ENCODE peak calls at places on chromosomes 2 and 18, in nine cellular contexts. C is left ventricle myocardium inferior; Y is naive thymus-derived CD4-positive, alpha-beta T cell; M is IMR-90; Z is CD4-positive, alpha-beta memory T cell; N is neural progenitor cell; Q is CD8-positive, alpha-beta T cell; G is CD4-positive, CD25-positive, alpha-beta regulatory T cell; V is heart right ventricle. U is an unnamed sample.
A peak's percentile ranks its signal among the peaks of the same experiment; 100 is the strongest.

GRCh38 chr2:128489580-128490273 is 171.1 kb upstream of the HS6ST1 start:
- DNase-seq in Q (no peak), M (no peak), N (no peak), C (no peak), V (no peak), G (no peak), Y (no peak), Z (no peak), U (no peak)

GRCh38 chr18:13267517-13267916 is 49.0 kb downstream of the LDLRAD4 start:
- DNase-seq in Y (no peak), V (no peak), Q (peak; percentile 47), G (no peak), Z (no peak), N (no peak), M (no peak), C (no peak), U (no peak)

GRCh38 chr2:58871469-58872142 is 630.5 kb upstream of the FANCL start:
- DNase-seq in C (no peak), G (no peak), Q (no peak), V (no peak), Z (no peak), Y (no peak), N (peak; percentile 27), M (no peak), U (no peak)

GRCh38 chr18:45667056-45667455 is 51.8 kb downstream of the SLC14A2 start:
- DNase-seq in M (no peak), Q (no peak), Z (no peak), G (no peak), N (no peak), C (no peak), Y (no peak), V (no peak), U (no peak)

GRCh38 chr2:151765760-151766159 is 31.5 kb upstream of the NEB start:
- DNase-seq in G (no peak), Y (no peak), N (peak; percentile 7), Z (no peak), M (no peak), C (no peak), V (no peak), Q (no peak), U (no peak)

GRCh38 chr2:217206326-217206725 is 346.5 kb upstream of the TNP1 start:
- DNase-seq in V (no peak), C (no peak), Z (no peak), G (no peak), Q (no peak), N (no peak), M (no peak), Y (no peak), U (no peak)

GRCh38 chr2:218822622-218823021 is 9.0 kb downstream of the PRKAG3 start:
- DNase-seq in Y (no peak), Z (no peak), V (no peak), M (no peak), Q (no peak), G (no peak), N (no peak), C (no peak), U (no peak)

GRCh38 chr2:101820519-101820918 is 123.0 kb downstream of the MAP4K4 start:
- DNase-seq in V (no peak), G (no peak), Y (no peak), N (no peak), C (no peak), Q (no peak), Z (no peak), M (peak; percentile 90), U (no peak)

GRCh38 chr18:63098014-63098981 is 221.3 kb downstream of the BCL2 start:
- DNase-seq in Y (peak; percentile 41), M (no peak), G (no peak), Q (peak; percentile 63), Z (peak; percentile 30), V (no peak), N (no peak), C (no peak), U (no peak)

DNA sequence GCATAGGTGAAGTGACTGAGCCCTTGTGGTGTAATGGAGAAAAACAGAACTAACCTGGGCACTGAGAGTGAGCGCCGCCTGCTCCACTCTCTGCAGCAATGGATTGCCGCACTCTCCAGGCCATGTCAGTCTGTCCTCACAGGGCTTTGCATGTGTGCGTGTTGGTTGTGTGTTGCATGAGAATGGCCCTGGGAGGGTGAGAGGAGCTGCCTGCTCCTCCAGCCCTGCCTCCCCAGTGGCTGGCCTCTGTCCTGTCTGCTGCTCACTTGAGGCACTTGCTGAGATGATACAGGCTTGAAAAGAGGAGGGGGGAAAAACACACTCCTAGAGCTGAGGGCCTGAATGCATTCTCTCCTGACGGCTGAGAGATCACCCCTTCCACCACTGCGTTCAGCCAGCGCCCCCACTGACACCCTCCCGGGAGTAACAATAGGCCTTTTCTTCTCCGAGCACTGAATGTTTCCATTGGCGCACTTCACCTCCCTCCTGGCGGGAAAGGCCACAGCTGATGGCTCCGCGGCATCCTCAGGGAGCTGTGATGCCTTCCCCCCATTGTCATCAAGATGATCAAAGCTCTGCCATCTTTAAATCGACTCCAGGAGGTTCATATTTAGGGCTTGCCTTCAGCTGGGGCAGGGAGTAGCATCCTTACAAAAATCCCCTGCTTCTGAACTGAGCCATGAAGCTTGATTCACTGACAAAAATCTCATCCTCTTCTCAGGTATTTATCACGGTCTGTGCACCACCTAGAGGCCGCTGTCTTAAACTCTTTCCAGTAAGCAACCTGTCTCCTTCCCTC is 49.9 kb upstream of the DAPL1 start:
- DNase-seq in M (peak; percentile 74), Y (peak; percentile 10), G (peak; percentile 30), V (no peak), Q (peak; percentile 53), C (peak; percentile 24), Z (peak; percentile 32), N (peak; percentile 83), U (no peak)
- H3K27ac ChIP-seq in M (no peak overlapping the region), Y (no peak overlapping the region), G (no peak overlapping the region), V (no peak overlapping the region), Q (no peak overlapping the region), C (peak overlapping the region; percentile 42), Z (no peak overlapping the region), N (no peak overlapping the region), U (no peak overlapping the region)

GRCh38 chr2:223044092-223044836 is 7.7 kb upstream of the KCNE4 start:
- DNase-seq in V (no peak), Z (no peak), Q (no peak), C (no peak), Y (no peak), N (no peak), M (no peak), G (no peak), U (no peak)

GRCh38 chr2:223047260-223047761 is 4.7 kb upstream of the KCNE4 start:
- DNase-seq in M (peak; percentile 97), Y (no peak), N (no peak), G (no peak), C (no peak), V (no peak), Z (no peak), Q (no peak), U (peak; percentile 54)

GRCh38 chr2:223046470-223047053 is 5.4 kb upstream of the KCNE4 start:
- DNase-seq in V (no peak), Q (no peak), C (no peak), M (no peak), Z (no peak), G (no peak), N (no peak), Y (no peak), U (no peak)

GRCh38 chr2:223043164-223043941 is 8.6 kb upstream of the KCNE4 start:
- DNase-seq in V (no peak), C (no peak), Q (no peak), Y (no peak), Z (no peak), G (no peak), M (no peak), N (no peak), U (no peak)

DNA sequence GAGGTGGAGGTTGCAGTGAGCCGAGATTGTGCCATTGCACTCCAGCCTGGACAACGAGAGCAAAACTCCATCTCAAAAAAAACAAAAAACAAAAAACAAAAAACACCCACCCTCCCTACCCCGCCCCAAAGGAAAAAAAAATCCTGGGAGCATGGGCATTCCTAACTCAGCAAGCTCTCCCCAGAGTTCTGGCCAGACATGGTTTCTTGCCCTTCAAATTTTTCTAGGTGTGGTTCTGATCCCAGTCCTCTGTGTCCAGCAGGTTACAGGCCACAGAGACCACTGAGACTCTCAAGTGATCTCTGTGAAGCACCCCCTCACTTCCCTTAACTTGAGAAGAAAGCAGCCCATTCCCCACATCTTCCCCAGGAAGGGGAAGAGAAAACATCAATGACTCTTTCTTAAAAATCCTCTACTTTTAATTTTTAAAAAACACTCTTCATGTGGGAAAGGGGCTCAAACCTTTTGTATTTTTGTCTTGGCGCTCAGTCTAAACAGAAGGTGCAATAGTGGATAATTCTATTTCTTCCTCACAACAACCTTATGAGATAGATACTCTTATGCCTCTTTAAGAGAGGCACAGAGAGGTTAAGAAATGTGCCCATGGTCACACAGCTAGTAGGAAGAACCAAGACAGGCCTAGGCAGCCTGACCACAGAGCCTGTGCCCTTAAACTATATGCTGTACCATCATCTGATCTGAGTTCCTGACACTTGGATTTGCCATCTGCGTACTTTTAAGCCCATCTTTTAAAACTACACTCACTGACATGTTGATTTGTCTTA is 6.9 kb upstream of the KCNE4 start:
- DNase-seq in Y (no peak), V (no peak), C (no peak), Z (no peak), N (no peak), Q (no peak), M (no peak), G (no peak), U (no peak)
- H3K4me1 ChIP-seq in Y (no peaks in the 10 kb centered on the region), V (no peaks in the 10 kb centered on the region), C (peaks cover 12% of the 10 kb centered on the region), Z (no peaks in the 10 kb centered on the region), N (no peaks in the 10 kb centered on the region), Q (peaks cover 8% of the 10 kb centered on the region), M (peaks cover 17% of the 10 kb centered on the region), G (no peaks in the 10 kb centered on the region), U (peaks cover 3% of the 10 kb centered on the region)

DNA sequence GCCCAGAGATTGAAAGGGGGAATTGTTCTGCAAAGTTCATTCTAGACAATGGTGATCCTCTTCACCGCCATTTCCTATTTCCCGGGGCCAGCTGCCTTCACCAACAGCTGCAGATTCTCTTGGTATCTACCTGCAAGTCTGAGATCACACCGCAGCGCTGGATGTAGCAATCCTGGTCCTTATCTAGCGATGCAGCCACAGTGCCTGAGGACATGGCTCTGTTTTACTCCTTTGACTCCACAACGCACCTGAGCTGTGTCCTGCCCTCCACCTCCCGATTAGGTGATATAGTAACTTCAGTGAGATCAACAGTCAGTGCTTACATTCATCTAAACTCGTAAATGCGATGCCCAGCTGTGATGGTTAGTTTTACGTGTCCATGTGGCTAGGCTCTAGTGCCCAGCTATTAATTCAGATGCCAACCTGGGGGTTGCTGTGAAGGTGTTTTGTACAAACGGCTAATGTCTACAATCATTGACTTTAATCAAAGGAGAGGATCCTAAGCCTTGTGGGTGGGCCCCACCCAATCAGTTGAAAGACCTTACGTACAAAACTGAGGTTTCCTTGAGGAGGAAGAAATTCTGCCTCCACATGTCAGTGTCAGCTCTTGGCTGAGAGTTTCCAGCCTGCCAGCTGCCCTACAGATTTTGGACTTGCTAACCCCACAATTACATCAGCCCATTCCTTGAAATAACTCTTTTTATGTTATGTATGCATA is 189.8 kb downstream of the SH3BP4 start:
- DNase-seq in V (no peak), Z (no peak), Q (no peak), N (no peak), C (no peak), Y (no peak), G (no peak), M (no peak), U (no peak)
- H3K27ac ChIP-seq in V (no peak overlapping the region), Z (no peak overlapping the region), Q (no peak overlapping the region), N (no peak overlapping the region), C (no peak overlapping the region), Y (no peak overlapping the region), G (no peak overlapping the region), M (no peak overlapping the region), U (no peak overlapping the region)

GRCh38 chr2:85995648-85996529 is 107.1 kb upstream of the ST3GAL5 start:
- DNase-seq in C (no peak), Q (peak; percentile 41), V (no peak), N (no peak), M (no peak), Y (no peak), G (no peak), Z (no peak), U (no peak)
- H3K4me1 ChIP-seq in C (peaks cover 74% of the 10 kb centered on the region), Q (peaks cover 62% of the 10 kb centered on the region), V (peaks cover 41% of the 10 kb centered on the region), N (peaks cover 10% of the 10 kb centered on the region), M (peaks cover 31% of the 10 kb centered on the region), Y (peaks cover 50% of the 10 kb centered on the region), G (peaks cover 74% of the 10 kb centered on the region), Z (peaks cover 64% of the 10 kb centered on the region), U (no peaks in the 10 kb centered on the region)

U was measured in aorta.